ENCODE peak calls at places on chromosome 15, in six cellular contexts. A, I, J, T, Z and W are unnamed samples.

GRCh38 chr15:52765779-52766178 is 24.4 kb downstream of the ONECUT1 start:
- DNase-seq in A (no peak), I (peak; percentile 35), J (peak; percentile 34), T (no peak), Z (no peak), W (no peak)

GRCh38 chr15:64009798-64010241 is 36.5 kb downstream of the DAPK2 start:
- DNase-seq in A (no peak), I (no peak), J (no peak), T (peak; percentile 58), Z (no peak), W (no peak)

GRCh38 chr15:49468440-49468839 is 45.4 kb downstream of the FGF7 start:
- DNase-seq in A (peak; percentile 32), I (no peak), J (no peak), T (no peak), Z (no peak), W (no peak)

GRCh38 chr15:26888761-26889160 is 21.9 kb downstream of the GABRA5 start:
- DNase-seq in A (no peak), I (no peak), J (no peak), T (no peak), Z (no peak), W (no peak)

GRCh38 chr15:41811432-41812195 is 16.3 kb upstream of the JMJD7 start:
- DNase-seq in A (no peak), I (peak; percentile 76), J (peak; percentile 91), T (peak; percentile 79), Z (peak; percentile 75), W (peak; percentile 71)

GRCh38 chr15:72554471-72555425 is 80.6 kb downstream of the ARIH1 start:
- DNase-seq in A (no peak), I (peak; percentile 50), J (no peak), T (no peak), Z (no peak), W (peak; percentile 38)

GRCh38 chr15:45429974-45430792 is 51.8 kb upstream of the GATM start:
- DNase-seq in A (no peak), I (peak; percentile 88), J (peak; percentile 80), T (peak; percentile 74), Z (peak; percentile 76), W (peak; percentile 10)

GRCh38 chr15:38201714-38202113 is 50.9 kb upstream of the SPRED1 start:
- DNase-seq in A (no peak), I (no peak), J (no peak), T (no peak), Z (no peak), W (no peak)

GRCh38 chr15:68638953-68639500 is 60.2 kb downstream of the CORO2B start:
- DNase-seq in A (peak; percentile 27), I (no peak), J (no peak), T (no peak), Z (no peak), W (no peak)

GRCh38 chr15:29859981-29860745 is 37.9 kb upstream of the TJP1 start:
- DNase-seq in A (no peak), I (no peak), J (no peak), T (no peak), Z (no peak), W (peak; percentile 49)

GRCh38 chr15:80607288-80607980 is 87.7 kb upstream of the ABHD17C start:
- DNase-seq in A (no peak), I (no peak), J (no peak), T (no peak), Z (no peak), W (no peak)

GRCh38 chr15:71015342-71015741 is 99.9 kb upstream of the THSD4 start:
- DNase-seq in A (no peak), I (no peak), J (no peak), T (no peak), Z (no peak), W (no peak)

GRCh38 chr15:29818141-29818540 is 4.1 kb downstream of the TJP1 start:
- DNase-seq in A (no peak), I (no peak), J (no peak), T (no peak), Z (no peak), W (no peak)

GRCh38 chr15:48897144-48897814 is 19.3 kb downstream of the EID1 start:
- DNase-seq in A (no peak), I (no peak), J (no peak), T (no peak), Z (no peak), W (peak; percentile 48)

GRCh38 chr15:27679621-27680521 is 419.2 kb downstream of the OCA2 start:
- DNase-seq in A (no peak), I (no peak), J (no peak), T (no peak), Z (no peak), W (no peak)

GRCh38 chr15:94383706-94384105 is 152.3 kb downstream of the MCTP2 start:
- DNase-seq in A (no peak), I (no peak), J (no peak), T (peak; percentile 13), Z (no peak), W (no peak)

GRCh38 chr15:66592505-66593218 is 26.9 kb upstream of the LCTL start:
- DNase-seq in A (no peak), I (no peak), J (no peak), T (no peak), Z (peak; percentile 16), W (no peak)

GRCh38 chr15:38389924-38390542 is 63.9 kb upstream of the FAM98B start:
- DNase-seq in A (no peak), I (peak; percentile 71), J (peak; percentile 74), T (peak; percentile 65), Z (peak; percentile 59), W (no peak)

GRCh38 chr15:76904461-76905012 is 603 bp downstream of the SCAPER start:
- DNase-seq in A (no peak), I (peak; percentile 27), J (peak; percentile 42), T (peak; percentile 57), Z (peak; percentile 13), W (no peak)

GRCh38 chr15:25176991-25177954 is 222.5 kb downstream of the SNRPN start:
- DNase-seq in A (no peak), I (no peak), J (peak; percentile 1), T (no peak), Z (peak; percentile 6), W (no peak)

GRCh38 chr15:58078591-58078990 is 13.1 kb upstream of the ALDH1A2 start:
- DNase-seq in A (no peak), I (no peak), J (no peak), T (no peak), Z (no peak), W (no peak)

GRCh38 chr15:89428246-89428645 is 68.1 kb downstream of the RHCG start:
- DNase-seq in A (no peak), I (no peak), J (no peak), T (no peak), Z (no peak), W (no peak)
- TF ChIP-seq CTCF in A (no peak), I (no peak), J (no peak), T (no peak), Z (no peak), W (no peak)

DNA sequence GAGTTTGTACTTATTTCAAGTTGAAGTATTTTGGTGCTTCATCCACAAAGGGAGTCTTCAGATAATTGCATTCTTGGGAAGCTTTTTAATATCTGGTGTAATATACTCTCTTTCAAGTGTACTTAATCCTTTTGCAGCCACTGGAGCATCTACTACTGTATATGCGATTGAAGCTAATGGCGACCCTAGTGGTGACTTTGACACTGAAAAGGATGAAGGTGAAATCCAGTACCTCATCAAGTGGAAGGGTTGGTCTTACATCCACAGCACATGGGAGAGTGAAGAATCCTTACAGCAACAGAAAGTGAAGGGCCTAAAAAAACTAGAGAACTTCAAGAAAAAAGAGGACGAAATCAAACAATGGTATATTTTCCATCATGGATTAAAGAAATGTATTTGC is 42.6 kb downstream of the CHD2 start:
- DNase-seq in A (no peak), I (no peak), J (no peak), T (no peak), Z (no peak), W (no peak)
- TF ChIP-seq CTCF in A (no peak), I (no peak), J (no peak), T (no peak), Z (no peak), W (peak; percentile 3)

GRCh38 chr15:73926191-73927002 is at the start of gene LOXL1:
- DNase-seq in A (peak; percentile 53), I (peak; percentile 28), J (peak; percentile 79), T (peak; percentile 84), Z (peak; percentile 27), W (peak; percentile 71)

GRCh38 chr15:73928241-73928579 is 1.9 kb downstream of the LOXL1 start:
- DNase-seq in A (no peak), I (no peak), J (peak; percentile 45), T (no peak), Z (no peak), W (no peak)

GRCh38 chr15:73927003-73927475 is 777 bp downstream of the LOXL1 start:
- DNase-seq in A (no peak), I (peak; percentile 67), J (peak; percentile 80), T (peak; percentile 50), Z (peak; percentile 42), W (no peak)

GRCh38 chr15:73928971-73929627 is 2.8 kb downstream of the LOXL1 start:
- DNase-seq in A (no peak), I (no peak), J (peak; percentile 80), T (no peak), Z (no peak), W (no peak)

DNA sequence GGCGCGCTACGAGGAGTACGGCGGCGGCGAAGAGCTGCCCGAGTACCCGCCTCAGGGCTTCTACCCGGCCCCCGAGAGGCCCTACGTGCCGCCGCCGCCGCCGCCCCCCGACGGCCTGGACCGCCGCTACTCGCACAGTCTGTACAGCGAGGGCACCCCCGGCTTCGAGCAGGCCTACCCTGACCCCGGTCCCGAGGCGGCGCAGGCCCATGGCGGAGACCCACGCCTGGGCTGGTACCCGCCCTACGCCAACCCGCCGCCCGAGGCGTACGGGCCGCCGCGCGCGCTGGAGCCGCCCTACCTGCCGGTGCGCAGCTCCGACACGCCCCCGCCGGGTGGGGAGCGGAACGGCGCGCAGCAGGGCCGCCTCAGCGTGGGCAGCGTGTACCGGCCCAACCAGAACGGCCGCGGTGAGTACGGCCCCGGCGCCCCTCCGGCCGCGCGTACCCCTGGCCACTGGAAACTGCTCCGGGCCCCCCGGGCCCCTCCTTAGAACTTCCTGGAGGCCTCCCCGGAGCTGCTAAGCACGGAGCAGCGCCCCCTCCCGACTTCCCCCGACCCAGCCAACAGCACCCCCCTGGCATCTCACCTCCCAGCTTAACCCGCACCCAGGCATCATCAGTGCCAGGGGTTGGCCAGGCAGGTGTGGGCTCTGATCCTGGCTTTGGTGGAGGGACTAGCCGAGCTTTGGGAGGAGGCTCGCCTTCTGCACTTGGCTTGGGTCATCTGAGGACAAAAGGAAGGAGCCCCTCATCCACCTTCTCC is 1.4 kb downstream of the LOXL1 start:
- DNase-seq in A (no peak), I (peak; percentile 85), J (peak; percentile 77), T (peak; percentile 72), Z (peak; percentile 63), W (no peak)
- TF ChIP-seq CTCF in A (peak; percentile 68), I (peak; percentile 77), J (peak; percentile 65), T (peak; percentile 62), Z (peak; percentile 67), W (peak; percentile 56)

DNA sequence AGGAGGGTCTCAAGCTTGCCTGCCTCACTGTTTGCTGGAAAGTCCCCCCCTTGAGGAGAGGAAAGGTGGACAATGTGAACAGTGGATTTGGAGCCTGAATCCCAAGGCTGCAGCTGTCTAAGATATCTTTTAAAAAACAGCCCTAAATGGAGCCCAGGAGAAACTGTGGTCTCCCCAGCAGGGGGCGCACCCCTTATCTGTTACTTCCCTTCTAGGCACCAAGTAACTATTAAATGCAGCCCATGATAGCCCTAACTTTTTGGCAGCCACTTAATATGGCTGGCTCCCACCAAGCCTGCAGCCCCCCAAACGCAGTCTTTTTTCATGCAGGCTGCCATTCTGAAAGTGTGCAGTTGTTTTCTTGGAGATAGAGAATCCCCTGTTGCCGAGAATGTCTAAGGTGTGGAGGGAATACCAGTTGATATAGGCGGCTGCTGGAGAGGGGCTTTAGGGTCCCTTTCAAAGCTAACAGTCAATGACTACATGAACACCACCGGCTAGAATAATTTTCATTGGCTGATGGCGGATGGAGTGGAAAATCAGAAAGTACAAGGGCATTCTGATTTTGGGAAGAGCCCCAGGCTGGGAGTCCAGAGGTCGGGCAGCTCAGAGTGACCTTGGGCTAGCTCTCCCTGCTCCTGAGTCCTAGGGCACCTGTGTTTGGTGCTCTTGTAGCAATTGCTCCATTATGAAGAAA is 1.3 kb downstream of the RHCG start:
- DNase-seq in A (no peak), I (peak; percentile 40), J (peak; percentile 53), T (no peak), Z (no peak), W (no peak)
- TF ChIP-seq CTCF in A (peak; percentile 52), I (peak; percentile 68), J (peak; percentile 68), T (peak; percentile 44), Z (peak; percentile 51), W (peak; percentile 31)